ENCODE peak calls at places on chromosomes 2 and 18, in six cellular contexts. G, T, H, D, K and L are unnamed samples.

GRCh38 chr2:109171444-109172334 is 42.7 kb downstream of the SH3RF3 start:
- DNase-seq in T (no peak), G (peak), H (no peak), D (peak), K (peak), L (no peak)

GRCh38 chr2:67476808-67477790 is 80.0 kb downstream of the ETAA1 start:
- DNase-seq in T (no peak), K (peak), H (no peak), D (no peak), G (peak), L (no peak)

GRCh38 chr18:8942909-8943545 is 159.5 kb upstream of the NDUFV2 start:
- DNase-seq in D (no peak), T (no peak), K (no peak), G (no peak), H (no peak), L (no peak)

GRCh38 chr2:37324536-37324785 is 172 bp downstream of the PRKD3 start:
- DNase-seq in H (no peak), K (peak), D (no peak), G (no peak), T (no peak), L (no peak)

GRCh38 chr2:170381678-170382077 is 203.7 kb downstream of the MYO3B start:
- DNase-seq in K (no peak), D (no peak), T (no peak), G (no peak), H (no peak), L (no peak)

GRCh38 chr18:68728301-68728700 is 13.4 kb upstream of the TMX3 start:
- DNase-seq in K (no peak), G (no peak), D (no peak), H (no peak), T (no peak), L (no peak)

GRCh38 chr18:26309283-26309682 is 83.0 kb downstream of the TAF4B start:
- DNase-seq in D (no peak), K (peak), H (no peak), T (no peak), G (peak), L (no peak)

GRCh38 chr2:161434127-161434526 is 18.0 kb downstream of the TBR1 start:
- DNase-seq in K (no peak), G (no peak), H (no peak), D (no peak), T (no peak), L (no peak)

GRCh38 chr2:122491011-122491410 is 735.6 kb downstream of the TSN start:
- DNase-seq in D (no peak), T (no peak), H (no peak), K (peak), G (no peak), L (no peak)

GRCh38 chr2:30267161-30267568 is 35.8 kb downstream of the LBH start:
- DNase-seq in T (no peak), D (no peak), G (no peak), K (no peak), H (no peak), L (no peak)

GRCh38 chr18:61651145-61651879 is 241.5 kb downstream of the RNF152 start:
- DNase-seq in D (no peak), T (no peak), H (no peak), K (no peak), G (no peak), L (no peak)

GRCh38 chr2:193581807-193582206 is 1387.1 kb upstream of the TMEFF2 start:
- DNase-seq in T (no peak), G (no peak), K (peak), D (no peak), H (no peak), L (no peak)

GRCh38 chr2:165957030-165957675 is 3.6 kb upstream of the TTC21B start:
- DNase-seq in D (no peak), H (no peak), K (peak), T (no peak), G (no peak), L (no peak)

GRCh38 chr2:239626971-239627598 is 226.3 kb upstream of the HDAC4 start:
- DNase-seq in H (no peak), K (no peak), G (no peak), D (no peak), T (no peak), L (no peak)

GRCh38 chr2:177998006-177998405 is 74.6 kb downstream of the PDE11A start:
- DNase-seq in H (no peak), D (peak), K (peak), T (no peak), G (peak), L (no peak)

GRCh38 chr2:42196403-42197267 is 27.5 kb downstream of the EML4 start:
- DNase-seq in G (peak), T (no peak), H (no peak), K (peak), D (no peak), L (no peak)

GRCh38 chr2:61165946-61166345 is 4.0 kb downstream of the C2orf74 start:
- DNase-seq in D (no peak), G (no peak), H (no peak), K (no peak), T (no peak), L (no peak)

GRCh38 chr2:46363535-46364170 is 66.4 kb downstream of the EPAS1 start:
- DNase-seq in T (no peak), H (no peak), K (peak), G (peak), D (peak), L (no peak)

GRCh38 chr18:45596048-45596447 is 19.2 kb upstream of the SLC14A2 start:
- DNase-seq in T (no peak), K (no peak), H (no peak), D (no peak), G (no peak), L (no peak)

GRCh38 chr2:233822101-233822771 is 32.1 kb downstream of the HJURP start:
- DNase-seq in T (no peak), D (no peak), G (no peak), K (no peak), H (no peak), L (no peak)

GRCh38 chr2:75801234-75801982 is 90.7 kb upstream of the GCFC2 start:
- DNase-seq in T (no peak), D (no peak), G (no peak), K (no peak), H (no peak), L (no peak)

GRCh38 chr2:120293123-120293990 is 40.7 kb downstream of the RALB start:
- DNase-seq in K (no peak), H (no peak), T (no peak), D (no peak), G (no peak), L (no peak)

GRCh38 chr2:10448646-10449480 is 736 bp upstream of the ODC1 start:
- DNase-seq in D (peak), G (no peak), T (peak), H (peak), K (peak), L (peak)

GRCh38 chr2:231037202-231037730 is at the start of gene C2orf72:
- DNase-seq in K (no peak), H (no peak), G (peak), D (no peak), T (no peak), L (peak)